ENCODE peak calls at places on chromosomes 6 and 20, in five cellular contexts. A is nephron progenitor cell, Y is SW480, T is GM23338, G is astrocyte. W is an unnamed sample.

GRCh38 chr6:84258866-84259265 is 31.4 kb upstream of the CEP162 start:
- DNase-seq in T (no peak), Y (no peak), G (no peak), A (no peak), W (no peak)

GRCh38 chr6:56856036-56856580 is 98.8 kb upstream of the BEND6 start:
- DNase-seq in T (no peak), Y (no peak), G (peak), A (no peak), W (no peak)

GRCh38 chr20:37081717-37082289 is 14.0 kb downstream of the RBL1 start:
- DNase-seq in A (no peak), G (no peak), T (peak), Y (no peak), W (peak)

GRCh38 chr20:53914861-53915458 is 155.4 kb downstream of the BCAS1 start:
- DNase-seq in G (no peak), Y (no peak), T (peak), A (no peak), W (peak)

GRCh38 chr6:117483004-117483644 is 650 bp downstream of the DCBLD1 start:
- DNase-seq in Y (peak), G (no peak), T (peak), A (peak), W (peak)

GRCh38 chr6:114445846-114446245 is 103.0 kb upstream of the HS3ST5 start:
- DNase-seq in A (no peak), Y (no peak), T (no peak), G (no peak), W (no peak)

GRCh38 chr20:48326434-48326691 is 501.4 kb downstream of the PREX1 start:
- DNase-seq in T (no peak), Y (no peak), A (no peak), G (no peak), W (no peak)

GRCh38 chr20:25090492-25091429 is 8.8 kb upstream of the VSX1 start:
- DNase-seq in T (no peak), Y (no peak), A (no peak), G (no peak), W (no peak)

GRCh38 chr20:50527068-50527605 is 17.0 kb downstream of the PTPN1 start:
- DNase-seq in T (no peak), Y (no peak), A (no peak), G (no peak), W (no peak)

GRCh38 chr6:33987531-33988021 is 158.3 kb downstream of the GRM4 start:
- DNase-seq in G (no peak), A (no peak), T (no peak), Y (no peak), W (no peak)